ENCODE peak calls at places on chromosomes 4 and X, in seven cellular contexts. U is GM20000, Z is NB4, I is KBM-7, Q is NCI-H187 treated with DMSO at 0.1 percent for 48 hours, G is T-helper 2 cell, L is HCEC 1CT. T is an unnamed sample.

GRCh38 chr4:7915875-7916242 is 23.8 kb downstream of the AFAP1 start:
- DNase-seq in U (no peak), Z (no peak), I (no peak), Q (no peak), G (no peak), L (no peak), T (no peak)

GRCh38 chr4:244471-244870 is 60.8 kb downstream of the ZNF732 start:
- DNase-seq in U (peak), Z (peak), I (peak), Q (no peak), G (peak), L (no peak), T (peak)

GRCh38 chrX:26557691-26558321 is 341.8 kb downstream of the MAGEB5 start:
- DNase-seq in U (no peak), Z (no peak), I (no peak), Q (no peak), G (no peak), L (no peak), T (no peak)

GRCh38 chrX:153966841-153967535 is 4.6 kb downstream of the HCFC1 start:
- DNase-seq in U (no peak), Z (no peak), I (no peak), Q (no peak), G (peak), L (no peak), T (no peak)

GRCh38 chr4:25437951-25438350 is 60.9 kb downstream of the ANAPC4 start:
- DNase-seq in U (no peak), Z (no peak), I (no peak), Q (peak), G (no peak), L (no peak), T (no peak)

GRCh38 chr4:151743128-151743854 is 17.5 kb downstream of the GATB start:
- DNase-seq in U (peak), Z (no peak), I (no peak), Q (no peak), G (no peak), L (peak), T (no peak)

GRCh38 chr4:143215873-143216272 is 31.2 kb downstream of the USP38 start:
- DNase-seq in U (no peak), Z (no peak), I (no peak), Q (no peak), G (no peak), L (no peak), T (no peak)

GRCh38 chrX:117325706-117326105 is 790.9 kb downstream of the KLHL13 start:
- DNase-seq in U (no peak), Z (no peak), I (no peak), Q (no peak), G (no peak), L (no peak), T (no peak)

GRCh38 chr4:38621004-38621684 is 42.9 kb upstream of the KLF3 start:
- DNase-seq in U (no peak), Z (peak), I (no peak), Q (peak), G (no peak), L (peak), T (no peak)

GRCh38 chr4:152454398-152455011 is 81.4 kb downstream of the FBXW7 start:
- DNase-seq in U (peak), Z (peak), I (peak), Q (no peak), G (no peak), L (peak), T (no peak)

GRCh38 chr4:85732124-85732523 is 257.2 kb downstream of the ARHGAP24 start:
- DNase-seq in U (no peak), Z (no peak), I (no peak), Q (no peak), G (no peak), L (no peak), T (no peak)

GRCh38 chr4:77349796-77350195 is 192.8 kb downstream of the CCNG2 start:
- DNase-seq in U (no peak), Z (no peak), I (no peak), Q (no peak), G (no peak), L (no peak), T (no peak)

GRCh38 chr4:156771171-156771837 is 200.3 kb downstream of the PDGFC start:
- DNase-seq in U (no peak), Z (no peak), I (peak), Q (peak), G (no peak), L (peak), T (no peak)

GRCh38 chrX:25066131-25066530 is 50.4 kb upstream of the ARX start:
- DNase-seq in U (no peak), Z (no peak), I (no peak), Q (no peak), G (no peak), L (no peak), T (no peak)

GRCh38 chrX:153905481-153906095 is 1.1 kb downstream of the AVPR2 start:
- DNase-seq in U (no peak), Z (no peak), I (no peak), Q (no peak), G (no peak), L (no peak), T (no peak)

GRCh38 chrX:9899640-9900075 is 67.5 kb upstream of the CLDN34 start:
- DNase-seq in U (no peak), Z (no peak), I (no peak), Q (no peak), G (no peak), L (peak), T (no peak)

GRCh38 chr4:176548571-176548970 is 228.8 kb downstream of the SPCS3 start:
- DNase-seq in U (no peak), Z (no peak), I (no peak), Q (no peak), G (no peak), L (peak), T (no peak)

GRCh38 chr4:142473218-142473959 is 372.7 kb downstream of the INPP4B start:
- DNase-seq in U (no peak), Z (no peak), I (no peak), Q (no peak), G (no peak), L (no peak), T (no peak)

GRCh38 chr4:54054501-54054900 is 9.9 kb downstream of the CHIC2 start:
- DNase-seq in U (no peak), Z (no peak), I (no peak), Q (no peak), G (no peak), L (no peak), T (no peak)

GRCh38 chrX:134026732-134027311 is 41.4 kb upstream of the GPC3 start:
- DNase-seq in U (peak), Z (peak), I (peak), Q (no peak), G (no peak), L (no peak), T (no peak)

GRCh38 chrX:397575-397974 is 10.9 kb upstream of the PPP2R3B start:
- DNase-seq in U (no peak), Z (no peak), I (no peak), Q (no peak), G (no peak), L (peak), T (no peak)

GRCh38 chrX:112816908-112817307 is 23.7 kb downstream of the AMOT start:
- DNase-seq in U (no peak), Z (no peak), I (no peak), Q (no peak), G (no peak), L (no peak), T (no peak)

GRCh38 chr4:165522049-165522448 is 143.2 kb downstream of the CPE start:
- DNase-seq in U (no peak), Z (no peak), I (peak), Q (no peak), G (no peak), L (no peak), T (no peak)

GRCh38 chrX:68868902-68869800 is 40.3 kb downstream of the EFNB1 start:
- DNase-seq in U (no peak), Z (no peak), I (no peak), Q (no peak), G (no peak), L (no peak), T (no peak)

GRCh38 chrX:39815621-39816020 is 282.1 kb downstream of the BCOR start:
- DNase-seq in U (peak), Z (peak), I (peak), Q (no peak), G (no peak), L (no peak), T (no peak)

GRCh38 chr4:54929459-54929858 is 195.9 kb downstream of the KDR start:
- DNase-seq in U (no peak), Z (no peak), I (no peak), Q (peak), G (no peak), L (no peak), T (no peak)

GRCh38 chr4:176882201-176882600 is 89.5 kb upstream of the VEGFC start:
- DNase-seq in U (no peak), Z (no peak), I (no peak), Q (no peak), G (no peak), L (no peak), T (no peak)

GRCh38 chrX:108396188-108396885 is 41.9 kb downstream of the COL4A6 start:
- DNase-seq in U (no peak), Z (no peak), I (no peak), Q (no peak), G (no peak), L (peak), T (no peak)

GRCh38 chr4:5815641-5816040 is 77.2 kb downstream of the CRMP1 start:
- DNase-seq in U (no peak), Z (no peak), I (no peak), Q (no peak), G (no peak), L (no peak), T (no peak)

T was measured in activated effector memory CD4-positive, alpha-beta T cell treated with Interleukin-2 at 50 U/mL for 16 hours.